ENCODE peak calls at places on chromosomes 12 and 14, in six cellular contexts. C is neuronal stem cell, E is IMR-90, V is mesenchymal stem cell, M is H1, H is trophoblast cell. Z is an unnamed sample.

GRCh38 chr12:83823386-83824045 is 1089.1 kb downstream of the SLC6A15 start:
- DNase-seq in M (peak; percentile 78), H (peak; percentile 32), E (no peak), V (peak; percentile 42), C (peak; percentile 32), Z (peak; percentile 97)

GRCh38 chr12:41223600-41223999 is 35.5 kb downstream of the PDZRN4 start:
- DNase-seq in V (no peak), E (no peak), C (no peak), H (no peak), M (no peak), Z (peak; percentile 33)

GRCh38 chr12:116358850-116359761 is 81.6 kb upstream of the MED13L start:
- DNase-seq in M (no peak), V (peak; percentile 97), C (peak; percentile 79), E (peak; percentile 94), H (peak; percentile 86), Z (peak; percentile 91)

GRCh38 chr12:79055926-79056674 is 191.5 kb downstream of the SYT1 start:
- DNase-seq in C (no peak), E (peak; percentile 92), V (peak; percentile 49), H (no peak), M (no peak), Z (no peak)

GRCh38 chr12:3315201-3315661 is 175.8 kb upstream of the PRMT8 start:
- DNase-seq in E (peak; percentile 81), C (no peak), H (peak; percentile 95), M (no peak), V (no peak), Z (no peak)

GRCh38 chr12:86774841-86775386 is 518.7 kb upstream of the MGAT4C start:
- DNase-seq in C (no peak), M (no peak), H (no peak), E (peak; percentile 60), V (peak; percentile 60), Z (no peak)

GRCh38 chr12:5577239-5577638 is 145.3 kb downstream of the NTF3 start:
- DNase-seq in E (no peak), C (no peak), M (no peak), H (no peak), V (no peak), Z (no peak)

GRCh38 chr12:28611501-28611900 is 421.2 kb downstream of the CCDC91 start:
- DNase-seq in C (no peak), H (no peak), V (no peak), M (no peak), E (no peak), Z (no peak)

GRCh38 chr14:99930420-99931274 is 134.6 kb upstream of the EVL start:
- DNase-seq in E (no peak), C (no peak), M (no peak), V (no peak), H (no peak), Z (no peak)

GRCh38 chr12:48794870-48795269 is 6.0 kb upstream of the ADCY6 start:
- DNase-seq in C (no peak), E (peak; percentile 55), V (peak; percentile 69), M (no peak), H (peak; percentile 91), Z (peak; percentile 56)

GRCh38 chr12:67220065-67220464 is 49.1 kb upstream of the CAND1 start:
- DNase-seq in V (no peak), M (no peak), H (peak; percentile 3), E (no peak), C (no peak), Z (peak; percentile 54)

GRCh38 chr14:67387195-67387594 is 24.8 kb downstream of the PLEK2 start:
- DNase-seq in C (no peak), V (no peak), M (no peak), E (peak; percentile 56), H (no peak), Z (no peak)

GRCh38 chr12:122820838-122821271 is 14.4 kb upstream of the HIP1R start:
- DNase-seq in M (no peak), H (no peak), V (no peak), C (no peak), E (no peak), Z (no peak)

GRCh38 chr12:91249059-91250055 is 66.7 kb upstream of the DCN start:
- DNase-seq in V (no peak), E (no peak), H (no peak), M (no peak), C (no peak), Z (no peak)

GRCh38 chr12:18549598-18549997 is 188.2 kb downstream of the PLCZ1 start:
- DNase-seq in E (no peak), H (no peak), M (no peak), V (no peak), C (no peak), Z (peak; percentile 40)

GRCh38 chr14:41570415-41571155 is 36.1 kb upstream of the LRFN5 start:
- DNase-seq in C (no peak), V (no peak), M (no peak), H (no peak), E (no peak), Z (no peak)

GRCh38 chr14:76955575-76956252 is 72.8 kb downstream of the IRF2BPL start:
- DNase-seq in C (no peak), M (no peak), E (peak; percentile 59), H (peak; percentile 50), V (peak; percentile 96), Z (peak; percentile 73)

GRCh38 chr12:116528067-116528466 is 31.1 kb upstream of the MAP1LC3B2 start:
- DNase-seq in H (no peak), V (no peak), E (peak; percentile 56), C (no peak), M (no peak), Z (no peak)

GRCh38 chr12:52391618-52392002 is 6.2 kb upstream of the KRT84 start:
- DNase-seq in H (no peak), V (no peak), C (no peak), M (no peak), E (no peak), Z (no peak)

GRCh38 chr12:89768586-89769482 is 60.2 kb upstream of the ATP2B1 start:
- DNase-seq in C (no peak), H (peak; percentile 97), M (no peak), V (peak; percentile 97), E (peak; percentile 98), Z (no peak)

GRCh38 chr14:79342942-79343341 is 868.4 kb downstream of the DIO2 start:
- DNase-seq in H (peak; percentile 43), M (no peak), V (no peak), E (no peak), C (no peak), Z (no peak)

GRCh38 chr14:90503582-90503981 is 106.8 kb downstream of the CALM1 start:
- DNase-seq in H (no peak), E (no peak), C (no peak), V (no peak), M (no peak), Z (no peak)

GRCh38 chr12:100699209-100699608 is 95.4 kb upstream of the ANO4 start:
- DNase-seq in V (no peak), C (no peak), E (no peak), H (no peak), M (no peak), Z (no peak)

GRCh38 chr14:106372870-106373657 is 846.7 kb downstream of the TMEM121 start:
- DNase-seq in C (no peak), H (peak; percentile 8), M (no peak), E (no peak), V (no peak), Z (no peak)

GRCh38 chr12:2629051-2629450 is 165.7 kb upstream of the FKBP4 start:
- DNase-seq in C (no peak), M (no peak), E (no peak), H (no peak), V (no peak), Z (no peak)

GRCh38 chr14:59046746-59047145 is 141.7 kb upstream of the DAAM1 start:
- DNase-seq in V (no peak), E (no peak), M (no peak), H (no peak), C (no peak), Z (no peak)

GRCh38 chr14:22812744-22813143 is 2.5 kb downstream of the SLC7A7 start:
- DNase-seq in E (no peak), H (no peak), M (no peak), C (no peak), V (no peak), Z (peak; percentile 66)

DNA sequence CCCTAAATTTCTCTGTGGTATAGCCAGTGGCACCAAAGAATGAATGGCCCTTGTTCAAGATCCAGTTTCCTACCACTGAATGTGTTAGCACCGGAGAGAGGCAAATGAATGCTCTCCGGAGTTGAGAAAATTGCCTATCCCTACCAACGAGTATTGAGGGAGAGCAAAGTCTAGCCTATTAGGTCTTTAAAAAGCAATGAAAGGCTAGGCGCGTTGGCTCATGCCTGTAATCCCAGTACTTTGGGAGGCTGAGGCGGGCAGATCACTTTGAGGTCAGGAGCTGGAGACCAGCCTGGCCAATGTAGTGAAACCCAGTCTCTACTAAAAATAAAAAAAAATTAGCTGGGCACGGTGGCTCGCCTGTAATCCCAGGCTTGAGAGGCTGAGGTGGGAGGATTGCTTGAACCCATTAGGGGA is 898 bp upstream of the RAB15 start:
- DNase-seq in M (no peak), E (no peak), H (no peak), C (no peak), V (no peak), Z (no peak)
- H2AFZ ChIP-seq in M (no peak overlapping the region), E (peak overlapping the region; percentile 46), H (no peak overlapping the region), C (no peak overlapping the region), V (no peak overlapping the region), Z (no peak overlapping the region)

GRCh38 chr14:61322799-61323290 is 1.5 kb downstream of the PRKCH start:
- DNase-seq in V (no peak), C (no peak), E (peak; percentile 2), M (no peak), H (peak; percentile 63), Z (no peak)

GRCh38 chr14:61323970-61324369 is 2.6 kb downstream of the PRKCH start:
- DNase-seq in H (no peak), M (no peak), V (no peak), E (no peak), C (no peak), Z (no peak)

GRCh38 chr14:61320806-61321384 is 484 bp upstream of the PRKCH start:
- DNase-seq in V (no peak), H (peak; percentile 57), C (no peak), E (no peak), M (no peak), Z (no peak)

GRCh38 chr14:61321385-61322010 is at the start of gene PRKCH:
- DNase-seq in M (peak; percentile 36), C (peak; percentile 23), E (peak; percentile 25), V (peak; percentile 17), H (peak; percentile 87), Z (peak; percentile 74)

GRCh38 chr14:61322011-61322798 is 826 bp downstream of the PRKCH start:
- DNase-seq in E (no peak), M (no peak), V (no peak), C (no peak), H (peak; percentile 74), Z (peak; percentile 38)
- H3K23ac ChIP-seq in E (no peak overlapping the region), M (no peak overlapping the region), V (no peak overlapping the region), C (peak overlapping the region; percentile 70), H (no peak overlapping the region), Z (no peak overlapping the region)

GRCh38 chr12:77979597-77980250 is 149.0 kb downstream of the NAV3 start:
- DNase-seq in M (no peak), E (peak; percentile 5), H (no peak), V (no peak), C (no peak), Z (no peak)

GRCh38 chr12:77980782-77981181 is 150.1 kb downstream of the NAV3 start:
- DNase-seq in V (no peak), H (no peak), C (no peak), M (no peak), E (no peak), Z (no peak)

GRCh38 chr12:77983859-77984258 is 153.2 kb downstream of the NAV3 start:
- DNase-seq in E (no peak), H (no peak), V (no peak), M (no peak), C (no peak), Z (no peak)
- H2AFZ ChIP-seq in E (no peak overlapping the region), H (no peak overlapping the region), V (no peak overlapping the region), M (no peak overlapping the region), C (no peak overlapping the region), Z (no peak overlapping the region)

GRCh38 chr12:51293693-51294092 is 23.5 kb upstream of the SMAGP start:
- DNase-seq in H (peak; percentile 18), E (peak; percentile 15), M (no peak), C (no peak), V (no peak), Z (no peak)
- H3K23ac ChIP-seq in H (no peak overlapping the region), E (no peak overlapping the region), M (no peak overlapping the region), C (no peak overlapping the region), V (no peak overlapping the region), Z (no peak overlapping the region)